ENCODE peak calls at places on chromosomes 11 and 22, in seven cellular contexts. A is EH, W is H9, G is NCI-H1105 treated with DMSO at 0.1 percent for 48 hours, C is nephron progenitor cell, M is HFFc6, X is fibroblast of the aortic adventitia. U is an unnamed sample.

GRCh38 chr11:12755510-12755909 is 81.3 kb downstream of the TEAD1 start:
- DNase-seq in A (peak; percentile 71), W (no peak), G (no peak), C (no peak), M (no peak), X (no peak), U (no peak)

GRCh38 chr11:70715636-70716035 is 317.3 kb downstream of the CTTN start:
- DNase-seq in A (no peak), W (no peak), G (no peak), C (no peak), M (no peak), X (no peak), U (no peak)

GRCh38 chr11:32118025-32118974 is 27.4 kb downstream of the RCN1 start:
- DNase-seq in A (peak; percentile 64), W (no peak), G (no peak), C (no peak), M (peak; percentile 64), X (peak; percentile 46), U (no peak)

GRCh38 chr11:74138021-74138420 is 32.8 kb downstream of the C2CD3 start:
- DNase-seq in A (peak; percentile 68), W (no peak), G (no peak), C (no peak), M (peak; percentile 18), X (no peak), U (no peak)

GRCh38 chr11:129625930-129626329 is 189.7 kb upstream of the TMEM45B start:
- DNase-seq in A (no peak), W (no peak), G (peak; percentile 85), C (no peak), M (no peak), X (no peak), U (no peak)

GRCh38 chr11:122983438-122984185 is 2.0 kb upstream of the BSX start:
- DNase-seq in A (no peak), W (peak; percentile 36), G (peak; percentile 54), C (no peak), M (no peak), X (no peak), U (no peak)

GRCh38 chr22:34567367-34567766 is 498.6 kb upstream of the ISX start:
- DNase-seq in A (no peak), W (no peak), G (no peak), C (no peak), M (no peak), X (no peak), U (no peak)

GRCh38 chr22:46824348-46824909 is 62.0 kb downstream of the TBC1D22A start:
- DNase-seq in A (peak; percentile 8), W (no peak), G (no peak), C (no peak), M (no peak), X (no peak), U (no peak)

GRCh38 chr11:69799582-69799981 is 19.6 kb downstream of the FGF3 start:
- DNase-seq in A (peak; percentile 51), W (peak; percentile 62), G (peak; percentile 6), C (no peak), M (peak; percentile 48), X (peak; percentile 9), U (no peak)

GRCh38 chr11:129260750-129261149 is 68.6 kb upstream of the ARHGAP32 start:
- DNase-seq in A (no peak), W (no peak), G (no peak), C (no peak), M (no peak), X (peak; percentile 56), U (no peak)

GRCh38 chr11:42422094-42422493 is 889.7 kb upstream of the API5 start:
- DNase-seq in A (peak; percentile 62), W (no peak), G (no peak), C (no peak), M (peak; percentile 45), X (no peak), U (peak; percentile 40)

GRCh38 chr11:103202048-103202651 is 92.9 kb downstream of the DYNC2H1 start:
- DNase-seq in A (peak; percentile 57), W (no peak), G (peak; percentile 29), C (no peak), M (peak; percentile 23), X (peak; percentile 68), U (peak; percentile 58)

GRCh38 chr11:66863428-66864125 is 6.7 kb downstream of the LRFN4 start:
- DNase-seq in A (no peak), W (no peak), G (no peak), C (no peak), M (no peak), X (no peak), U (no peak)

GRCh38 chr11:77166021-77166420 is 38.0 kb downstream of the MYO7A start:
- DNase-seq in A (no peak), W (no peak), G (no peak), C (no peak), M (no peak), X (no peak), U (no peak)

GRCh38 chr22:28710112-28710888 is 30.7 kb upstream of the TTC28 start:
- DNase-seq in A (peak; percentile 87), W (no peak), G (no peak), C (no peak), M (peak; percentile 69), X (peak; percentile 91), U (peak; percentile 73)

GRCh38 chr22:35729309-35729698 is 11.6 kb downstream of the APOL5 start:
- DNase-seq in A (no peak), W (no peak), G (no peak), C (no peak), M (no peak), X (no peak), U (no peak)

GRCh38 chr11:61256710-61257482 is 15.9 kb downstream of the PGA5 start:
- DNase-seq in A (no peak), W (no peak), G (no peak), C (no peak), M (no peak), X (no peak), U (no peak)

GRCh38 chr11:19628018-19628417 is 84.6 kb upstream of the NAV2 start:
- DNase-seq in A (peak; percentile 96), W (no peak), G (no peak), C (no peak), M (peak; percentile 93), X (peak; percentile 83), U (peak; percentile 87)

GRCh38 chr22:20566420-20567260 is 59.2 kb downstream of the MED15 start:
- DNase-seq in A (peak; percentile 91), W (no peak), G (no peak), C (no peak), M (peak; percentile 91), X (peak; percentile 92), U (peak; percentile 77)

GRCh38 chr11:2777871-2778629 is 78.3 kb upstream of the KCNQ1OT1 start:
- DNase-seq in A (no peak), W (peak; percentile 31), G (peak; percentile 91), C (no peak), M (no peak), X (no peak), U (no peak)

GRCh38 chr22:35766654-35767580 is 49.2 kb downstream of the APOL5 start:
- DNase-seq in A (peak; percentile 54), W (no peak), G (peak; percentile 79), C (no peak), M (no peak), X (peak; percentile 35), U (no peak)

GRCh38 chr11:8309311-8309710 is 45.6 kb upstream of the LMO1 start:
- DNase-seq in A (no peak), W (no peak), G (no peak), C (no peak), M (no peak), X (no peak), U (no peak)

GRCh38 chr11:130551388-130551787 is 102.9 kb downstream of the ADAMTS15 start:
- DNase-seq in A (no peak), W (no peak), G (no peak), C (no peak), M (no peak), X (no peak), U (no peak)

GRCh38 chr11:68890490-68891231 is 13.0 kb downstream of the MRPL21 start:
- DNase-seq in A (peak; percentile 99), W (no peak), G (no peak), C (no peak), M (peak; percentile 70), X (peak; percentile 86), U (peak; percentile 87)

GRCh38 chr11:15035283-15035682 is 38.1 kb upstream of the CALCB start:
- DNase-seq in A (no peak), W (peak; percentile 84), G (no peak), C (no peak), M (no peak), X (no peak), U (no peak)

GRCh38 chr11:66891849-66892660 is 35.2 kb downstream of the LRFN4 start:
- DNase-seq in A (peak; percentile 97), W (peak; percentile 82), G (no peak), C (no peak), M (peak; percentile 97), X (peak; percentile 87), U (peak; percentile 85)

GRCh38 chr22:30426395-30427353 is 1.1 kb downstream of the MTFP1 start:
- DNase-seq in A (peak; percentile 77), W (peak; percentile 91), G (no peak), C (peak; percentile 74), M (peak; percentile 62), X (peak; percentile 67), U (peak; percentile 85)

GRCh38 chr11:43830928-43831440 is 49.6 kb upstream of the ALKBH3 start:
- DNase-seq in A (peak; percentile 100), W (no peak), G (no peak), C (no peak), M (peak; percentile 100), X (peak; percentile 98), U (peak; percentile 89)